ENCODE peak calls at places on chromosomes 5 and 9, in four cellular contexts. K is upper lobe of left lung, J is IMR-90, H is tibial nerve. S is an unnamed sample.

GRCh38 chr9:23621166-23621565 is 204.9 kb downstream of the ELAVL2 start:
- DNase-seq in K (no peak), J (no peak), H (no peak), S (no peak)

GRCh38 chr9:75422939-75423522 is 334.7 kb downstream of the OSTF1 start:
- DNase-seq in K (no peak), J (no peak), H (no peak), S (no peak)

GRCh38 chr5:154334406-154335041 is 111.3 kb upstream of the SAP30L start:
- DNase-seq in K (no peak), J (peak; percentile 69), H (no peak), S (no peak)

GRCh38 chr5:71533614-71534013 is 53.5 kb upstream of the MCCC2 start:
- DNase-seq in K (no peak), J (peak; percentile 38), H (no peak), S (peak; percentile 33)

GRCh38 chr5:57777174-57777581 is 294.6 kb upstream of the ACTBL2 start:
- DNase-seq in K (no peak), J (no peak), H (no peak), S (no peak)

GRCh38 chr9:10371824-10372223 is 241.0 kb downstream of the PTPRD start:
- DNase-seq in K (no peak), J (no peak), H (no peak), S (no peak)

GRCh38 chr5:30736642-30737041 is 456.8 kb upstream of the CDH6 start:
- DNase-seq in K (no peak), J (peak; percentile 47), H (no peak), S (no peak)

GRCh38 chr9:25716220-25716872 is 38.1 kb upstream of the TUSC1 start:
- DNase-seq in K (peak; percentile 25), J (peak; percentile 74), H (no peak), S (no peak)

GRCh38 chr5:127876384-127876783 is 173.2 kb downstream of the CCDC192 start:
- DNase-seq in K (no peak), J (no peak), H (no peak), S (no peak)

GRCh38 chr5:87120518-87121314 is 147.0 kb upstream of the RASA1 start:
- DNase-seq in K (no peak), J (peak; percentile 93), H (no peak), S (peak; percentile 2)

GRCh38 chr9:70352356-70352755 is 62.1 kb downstream of the KLF9 start:
- DNase-seq in K (no peak), J (peak; percentile 81), H (no peak), S (no peak)

GRCh38 chr9:96378187-96378586 is 5.3 kb downstream of the SLC35D2 start:
- DNase-seq in K (no peak), J (no peak), H (no peak), S (no peak)

GRCh38 chr5:157744055-157745011 is 821 bp downstream of the LSM11 start:
- DNase-seq in K (peak; percentile 29), J (no peak), H (no peak), S (peak; percentile 38)

GRCh38 chr5:95841914-95842812 is 19.6 kb upstream of the GLRX start:
- DNase-seq in K (peak; percentile 85), J (peak; percentile 71), H (no peak), S (no peak)

GRCh38 chr9:30630459-30630858 is 1754.0 kb upstream of the ACO1 start:
- DNase-seq in K (no peak), J (no peak), H (no peak), S (no peak)

GRCh38 chr5:79611046-79611829 is 1.0 kb upstream of the TENT2 start:
- DNase-seq in K (no peak), J (no peak), H (no peak), S (no peak)
- H3K27ac ChIP-seq in K (peak overlapping the region; percentile 92), J (peak overlapping the region; percentile 88), H (peak overlapping the region; percentile 93), S (peak overlapping the region; percentile 62)

DNA sequence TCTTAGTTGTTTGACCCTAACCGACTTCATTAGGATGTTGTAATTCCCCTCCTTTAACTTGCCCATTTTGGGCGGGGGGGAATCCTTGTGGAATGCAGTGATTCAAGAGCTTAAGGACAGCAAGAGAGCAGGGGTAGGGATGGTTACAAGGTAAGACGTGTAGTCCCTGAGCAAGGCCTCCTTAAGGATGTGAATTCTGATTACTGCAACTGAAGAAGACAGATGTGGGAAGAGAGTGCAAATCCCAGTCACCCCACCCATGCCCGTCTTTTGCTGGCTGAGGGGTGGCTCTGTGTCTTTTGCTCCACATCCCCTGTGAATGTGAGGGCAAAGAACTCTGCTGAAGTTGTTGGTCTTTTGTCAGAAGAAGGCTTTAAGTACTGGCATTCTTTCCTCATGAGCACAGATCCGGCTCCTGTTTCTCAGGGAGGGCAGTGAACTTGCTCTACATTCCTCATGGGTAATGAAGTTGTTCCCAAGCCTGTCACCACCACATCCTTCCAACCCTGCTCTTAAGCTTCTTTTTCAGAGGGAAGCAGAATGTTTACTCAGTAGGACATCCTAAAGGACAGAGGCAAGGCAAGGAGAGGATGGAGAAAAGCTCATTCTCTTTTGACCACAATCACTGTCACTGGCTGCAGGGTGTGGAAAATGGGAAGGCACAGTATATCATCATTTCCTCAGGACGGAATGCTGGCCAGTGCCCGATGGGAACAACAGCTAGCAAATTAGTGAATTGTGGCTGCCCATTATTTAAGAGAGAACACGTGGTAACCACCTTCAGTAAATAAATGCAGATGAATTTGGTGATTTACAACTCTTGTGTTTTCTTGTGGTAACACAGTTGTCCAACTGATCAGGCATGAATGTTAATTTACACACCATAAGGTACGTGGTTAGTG is 61.5 kb downstream of the RAI14 start:
- DNase-seq in K (no peak), J (peak; percentile 99), H (no peak), S (no peak)
- H3K27ac ChIP-seq in K (no peak overlapping the region), J (peak overlapping the region; percentile 67), H (peak overlapping the region; percentile 36), S (no peak overlapping the region)

GRCh38 chr5:93582677-93583524 is at the start of gene NR2F1:
- DNase-seq in K (peak; percentile 50), J (peak; percentile 99), H (peak; percentile 81), S (no peak)
- H3K27ac ChIP-seq in K (peak within 1 kb of the TSS; percentile 71), J (peak within 1 kb of the TSS; percentile 97), H (peak within 1 kb of the TSS; percentile 95), S (no peak within 1 kb of the TSS)

GRCh38 chr5:53246042-53246836 is 136.7 kb upstream of the MOCS2 start:
- DNase-seq in K (no peak), J (peak; percentile 94), H (no peak), S (no peak)

GRCh38 chr5:53249529-53249928 is 140.0 kb upstream of the MOCS2 start:
- DNase-seq in K (no peak), J (peak; percentile 98), H (no peak), S (no peak)

GRCh38 chr5:53253421-53253871 is 143.9 kb upstream of the MOCS2 start:
- DNase-seq in K (no peak), J (peak; percentile 93), H (no peak), S (peak; percentile 22)

DNA sequence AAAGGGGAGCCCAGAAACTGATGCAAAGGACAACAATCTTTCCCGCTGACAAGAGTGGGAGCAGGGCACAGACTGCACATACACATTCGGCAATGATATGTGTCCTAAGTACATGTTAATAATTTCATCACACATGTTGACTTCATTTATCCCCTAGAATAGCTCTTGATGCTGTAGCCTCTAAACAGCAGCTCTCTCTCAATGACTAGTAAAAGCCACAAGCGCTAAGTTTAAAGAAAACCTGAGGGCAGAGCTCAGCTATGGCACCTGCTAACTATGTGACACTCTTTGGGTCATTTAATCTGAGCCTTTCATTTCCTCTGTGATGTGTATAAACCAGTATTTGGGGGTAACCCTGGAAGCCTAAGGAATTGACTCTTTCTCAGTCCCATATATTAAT is 140.6 kb upstream of the MOCS2 start:
- DNase-seq in K (no peak), J (no peak), H (no peak), S (no peak)
- H3K27ac ChIP-seq in K (no peak overlapping the region), J (peak overlapping the region; percentile 92), H (no peak overlapping the region), S (no peak overlapping the region)

DNA sequence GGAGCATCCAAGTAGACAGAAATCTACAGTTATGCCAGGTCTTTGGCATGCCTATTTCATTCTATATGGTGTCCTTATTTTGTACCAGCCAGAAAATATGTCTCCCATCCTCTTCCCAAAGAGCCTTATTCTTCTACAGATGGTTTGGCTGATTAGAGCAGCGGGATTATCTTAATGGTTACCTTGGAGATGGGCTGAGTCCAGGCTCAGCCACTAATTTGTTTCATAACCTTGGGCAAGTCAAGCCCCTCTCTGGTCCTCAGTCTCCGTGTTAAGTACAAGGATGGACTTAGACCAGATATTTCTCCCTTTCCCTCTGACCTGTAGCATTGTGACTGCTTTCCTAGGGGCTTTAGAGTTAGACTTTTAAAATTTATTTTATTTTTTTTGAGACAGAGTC is 11.1 kb upstream of the GLE1 start:
- DNase-seq in K (no peak), J (no peak), H (no peak), S (no peak)
- H3K27ac ChIP-seq in K (no peak overlapping the region), J (no peak overlapping the region), H (no peak overlapping the region), S (no peak overlapping the region)

GRCh38 chr5:141430332-141431113 is at the start of gene PCDHGA12:
- DNase-seq in K (no peak), J (peak; percentile 87), H (no peak), S (no peak)
- H3K27ac ChIP-seq in K (no peak within 1 kb of the TSS), J (peak within 1 kb of the TSS; percentile 68), H (no peak within 1 kb of the TSS), S (no peak within 1 kb of the TSS)

DNA sequence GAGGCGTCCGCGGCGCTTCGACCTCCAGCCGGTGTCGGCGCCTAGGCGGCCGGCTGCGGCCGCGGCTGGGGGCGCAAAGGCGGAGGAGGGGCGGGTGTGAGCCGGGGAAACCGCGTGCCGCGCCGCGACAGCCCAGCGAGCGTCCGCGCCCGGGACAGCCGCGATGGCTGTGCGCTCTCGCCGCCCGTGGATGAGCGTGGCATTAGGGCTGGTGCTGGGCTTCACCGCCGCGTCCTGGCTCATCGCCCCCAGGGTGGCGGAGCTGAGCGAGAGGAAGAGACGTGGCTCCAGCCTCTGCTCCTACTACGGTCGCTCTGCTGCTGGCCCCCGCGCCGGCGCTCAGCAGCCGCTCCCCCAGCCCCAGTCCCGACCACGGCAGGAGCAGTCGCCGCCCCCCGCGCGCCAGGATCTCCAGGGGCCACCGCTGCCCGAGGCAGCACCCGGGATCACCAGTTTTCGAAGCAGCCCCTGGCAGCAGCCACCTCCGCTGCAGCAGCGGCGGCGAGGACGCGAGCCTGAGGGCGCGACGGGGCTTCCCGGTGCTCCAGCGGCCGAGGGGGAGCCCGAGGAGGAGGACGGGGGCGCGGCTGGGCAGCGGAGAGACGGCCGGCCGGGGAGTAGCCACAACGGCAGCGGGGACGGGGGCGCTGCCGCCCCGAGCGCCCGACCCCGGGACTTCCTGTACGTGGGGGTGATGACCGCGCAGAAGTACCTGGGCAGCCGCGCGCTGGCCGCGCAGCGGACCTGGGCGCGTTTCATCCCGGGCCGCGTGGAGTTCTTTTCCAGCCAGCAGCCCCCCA is 602 bp downstream of the CHSY3 start:
- DNase-seq in K (peak; percentile 21), J (no peak), H (no peak), S (no peak)
- H3K27ac ChIP-seq in K (peak overlapping the region; percentile 78), J (no peak overlapping the region), H (peak overlapping the region; percentile 80), S (no peak overlapping the region)

DNA sequence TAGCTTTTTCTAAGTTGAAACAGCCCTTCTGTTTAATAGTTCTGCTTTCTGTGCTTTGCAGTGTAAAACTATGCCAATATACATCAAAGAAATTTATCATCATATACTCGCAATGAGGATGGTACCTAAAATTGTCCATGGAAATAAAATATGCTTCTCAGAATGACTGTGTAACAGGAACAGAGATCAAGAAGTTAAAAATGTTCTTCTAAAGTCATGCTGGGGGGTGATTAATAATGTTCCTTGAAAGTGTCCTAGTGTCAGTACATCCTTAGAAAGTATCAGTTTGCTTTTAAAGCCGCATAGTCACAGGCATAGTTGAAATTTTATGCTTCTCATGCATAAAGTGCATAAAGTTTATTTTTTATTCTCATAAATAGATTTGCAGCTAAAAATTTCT is 4.0 kb upstream of the LRRC70 start:
- DNase-seq in K (no peak), J (no peak), H (no peak), S (no peak)
- H3K27ac ChIP-seq in K (no peak overlapping the region), J (no peak overlapping the region), H (no peak overlapping the region), S (no peak overlapping the region)